ENCODE peak calls at places on chromosomes 1 and 21, in ten cellular contexts. One of them, this sample, is unnamed. For H3K9me3, the result is how much of the 10 kb centered on the place peaks cover.

GRCh38 chr1:181044449-181044966 is 10.7 kb downstream of the MR1 start:
- DNase-seq in keratinocyte: peak
- DNase-seq in fibroblast of lung: no peak
- DNase-seq in SK-N-MC: no peak
- DNase-seq in body of pancreas: peak
- DNase-seq in tibial nerve: no peak
- DNase-seq in Caco-2: peak
- DNase-seq in ascending aorta: no peak
- DNase-seq in CD8-positive, alpha-beta memory T cell: peak
- DNase-seq in cardiac muscle cell: no peak
- DNase-seq in this sample: no peak

GRCh38 chr1:84505167-84506001 is 802 bp upstream of the SPATA1 start:
- DNase-seq in tibial nerve: peak
- DNase-seq in cardiac muscle cell: peak
- DNase-seq in body of pancreas: peak
- DNase-seq in SK-N-MC: no peak
- DNase-seq in CD8-positive, alpha-beta memory T cell: peak
- DNase-seq in fibroblast of lung: peak
- DNase-seq in keratinocyte: no peak
- DNase-seq in ascending aorta: no peak
- DNase-seq in Caco-2: peak
- DNase-seq in this sample: peak

GRCh38 chr21:43812957-43813730 is 23.8 kb downstream of the RRP1 start:
- DNase-seq in cardiac muscle cell: no peak
- DNase-seq in fibroblast of lung: no peak
- DNase-seq in Caco-2: no peak
- DNase-seq in body of pancreas: no peak
- DNase-seq in CD8-positive, alpha-beta memory T cell: no peak
- DNase-seq in keratinocyte: no peak
- DNase-seq in SK-N-MC: no peak
- DNase-seq in ascending aorta: no peak
- DNase-seq in tibial nerve: no peak
- DNase-seq in this sample: no peak

GRCh38 chr1:109208847-109209463 is 4.8 kb upstream of the SARS1 start:
- DNase-seq in Caco-2: no peak
- DNase-seq in keratinocyte: no peak
- DNase-seq in ascending aorta: no peak
- DNase-seq in cardiac muscle cell: no peak
- DNase-seq in fibroblast of lung: peak
- DNase-seq in SK-N-MC: no peak
- DNase-seq in body of pancreas: no peak
- DNase-seq in CD8-positive, alpha-beta memory T cell: no peak
- DNase-seq in tibial nerve: no peak
- DNase-seq in this sample: no peak

GRCh38 chr1:223846668-223847007 is 891 bp upstream of the TP53BP2 start:
- DNase-seq in Caco-2: no peak
- DNase-seq in fibroblast of lung: peak
- DNase-seq in body of pancreas: peak
- DNase-seq in keratinocyte: no peak
- DNase-seq in CD8-positive, alpha-beta memory T cell: no peak
- DNase-seq in tibial nerve: no peak
- DNase-seq in ascending aorta: no peak
- DNase-seq in cardiac muscle cell: no peak
- DNase-seq in SK-N-MC: no peak
- DNase-seq in this sample: no peak

GRCh38 chr1:216224233-216224632 is 199.0 kb downstream of the USH2A start:
- DNase-seq in ascending aorta: no peak
- DNase-seq in tibial nerve: no peak
- DNase-seq in fibroblast of lung: no peak
- DNase-seq in cardiac muscle cell: no peak
- DNase-seq in keratinocyte: no peak
- DNase-seq in CD8-positive, alpha-beta memory T cell: no peak
- DNase-seq in body of pancreas: no peak
- DNase-seq in SK-N-MC: no peak
- DNase-seq in Caco-2: no peak
- DNase-seq in this sample: no peak

GRCh38 chr1:205191127-205191577 is 20.4 kb downstream of the DSTYK start:
- DNase-seq in Caco-2: no peak
- DNase-seq in body of pancreas: peak
- DNase-seq in SK-N-MC: no peak
- DNase-seq in fibroblast of lung: peak
- DNase-seq in tibial nerve: no peak
- DNase-seq in CD8-positive, alpha-beta memory T cell: no peak
- DNase-seq in cardiac muscle cell: peak
- DNase-seq in ascending aorta: no peak
- DNase-seq in keratinocyte: no peak
- DNase-seq in this sample: no peak

GRCh38 chr1:115413621-115414020 is 75.6 kb upstream of the NGF start:
- DNase-seq in Caco-2: no peak
- DNase-seq in ascending aorta: no peak
- DNase-seq in SK-N-MC: no peak
- DNase-seq in keratinocyte: no peak
- DNase-seq in cardiac muscle cell: no peak
- DNase-seq in fibroblast of lung: no peak
- DNase-seq in CD8-positive, alpha-beta memory T cell: no peak
- DNase-seq in body of pancreas: no peak
- DNase-seq in tibial nerve: no peak
- DNase-seq in this sample: no peak

GRCh38 chr1:43292679-43293078 is 7.3 kb upstream of the C1orf210 start:
- DNase-seq in body of pancreas: no peak
- DNase-seq in Caco-2: no peak
- DNase-seq in SK-N-MC: no peak
- DNase-seq in cardiac muscle cell: no peak
- DNase-seq in CD8-positive, alpha-beta memory T cell: no peak
- DNase-seq in fibroblast of lung: no peak
- DNase-seq in keratinocyte: no peak
- DNase-seq in ascending aorta: no peak
- DNase-seq in tibial nerve: no peak
- DNase-seq in this sample: no peak

GRCh38 chr1:6454856-6455751 is 10.9 kb downstream of the TNFRSF25 start:
- DNase-seq in body of pancreas: no peak
- DNase-seq in Caco-2: no peak
- DNase-seq in ascending aorta: no peak
- DNase-seq in cardiac muscle cell: no peak
- DNase-seq in tibial nerve: no peak
- DNase-seq in SK-N-MC: no peak
- DNase-seq in fibroblast of lung: no peak
- DNase-seq in keratinocyte: no peak
- DNase-seq in CD8-positive, alpha-beta memory T cell: peak
- DNase-seq in this sample: peak

GRCh38 chr1:230352537-230352936 is 73.6 kb downstream of the PGBD5 start:
- DNase-seq in ascending aorta: no peak
- DNase-seq in cardiac muscle cell: no peak
- DNase-seq in Caco-2: no peak
- DNase-seq in fibroblast of lung: no peak
- DNase-seq in CD8-positive, alpha-beta memory T cell: no peak
- DNase-seq in body of pancreas: no peak
- DNase-seq in keratinocyte: no peak
- DNase-seq in tibial nerve: no peak
- DNase-seq in SK-N-MC: no peak
- DNase-seq in this sample: no peak

DNA sequence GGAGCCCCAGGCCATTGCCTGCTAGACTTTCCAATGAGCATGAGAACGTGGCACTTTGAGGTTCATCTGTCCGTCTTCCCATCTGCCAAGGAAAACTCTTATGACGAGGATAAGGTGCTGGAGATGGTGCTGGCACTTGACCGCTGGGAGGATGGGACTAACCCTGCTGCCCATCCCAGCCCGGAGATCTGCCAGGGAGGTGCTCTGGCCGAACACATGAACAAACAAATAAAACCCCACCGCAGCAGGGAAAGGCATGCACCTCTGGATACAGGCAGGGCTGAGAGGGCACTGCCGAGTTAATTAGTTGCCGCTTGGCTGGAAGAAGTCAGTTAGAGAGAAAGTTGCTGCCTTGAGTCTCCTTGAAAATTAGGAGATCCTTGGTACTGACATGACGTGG is 308.4 kb downstream of the AJAP1 start:
- DNase-seq in SK-N-MC: no peak
- DNase-seq in keratinocyte: no peak
- DNase-seq in CD8-positive, alpha-beta memory T cell: no peak
- DNase-seq in tibial nerve: no peak
- DNase-seq in cardiac muscle cell: no peak
- DNase-seq in fibroblast of lung: no peak
- DNase-seq in body of pancreas: no peak
- DNase-seq in Caco-2: no peak
- DNase-seq in ascending aorta: peak
- DNase-seq in this sample: no peak
- H3K9me3 ChIP-seq in SK-N-MC: under half
- H3K9me3 ChIP-seq in keratinocyte: under half
- H3K9me3 ChIP-seq in CD8-positive, alpha-beta memory T cell: under half
- H3K9me3 ChIP-seq in tibial nerve: under half
- H3K9me3 ChIP-seq in cardiac muscle cell: under half
- H3K9me3 ChIP-seq in fibroblast of lung: under half
- H3K9me3 ChIP-seq in body of pancreas: under half
- H3K9me3 ChIP-seq in Caco-2: under half
- H3K9me3 ChIP-seq in ascending aorta: under half
- H3K9me3 ChIP-seq in this sample: under half

DNA sequence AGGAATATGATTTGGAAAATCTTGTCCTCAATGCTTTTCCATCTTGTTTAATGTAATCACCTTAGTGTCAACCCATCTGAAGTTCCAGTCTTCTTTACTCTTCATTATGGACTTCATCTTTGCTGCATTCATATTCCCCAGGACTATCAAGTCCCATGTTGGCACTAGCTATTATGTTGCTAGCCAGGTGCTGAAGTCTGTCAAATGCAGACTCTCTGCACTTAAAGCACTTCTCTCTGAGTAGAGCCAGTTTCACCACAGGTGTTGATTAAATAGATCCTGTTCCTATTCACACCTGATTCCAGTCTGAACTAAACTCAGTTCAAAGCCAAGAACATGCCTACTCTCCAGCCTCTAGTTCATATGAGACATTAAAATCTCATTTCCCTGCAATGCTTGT is 75.0 kb upstream of the PKN2 start:
- DNase-seq in ascending aorta: no peak
- DNase-seq in SK-N-MC: no peak
- DNase-seq in cardiac muscle cell: peak
- DNase-seq in keratinocyte: no peak
- DNase-seq in tibial nerve: no peak
- DNase-seq in Caco-2: no peak
- DNase-seq in CD8-positive, alpha-beta memory T cell: no peak
- DNase-seq in fibroblast of lung: no peak
- DNase-seq in body of pancreas: no peak
- DNase-seq in this sample: no peak
- H3K9me3 ChIP-seq in ascending aorta: under half
- H3K9me3 ChIP-seq in SK-N-MC: under half
- H3K9me3 ChIP-seq in cardiac muscle cell: under half
- H3K9me3 ChIP-seq in keratinocyte: under half
- H3K9me3 ChIP-seq in tibial nerve: under half
- H3K9me3 ChIP-seq in Caco-2: under half
- H3K9me3 ChIP-seq in CD8-positive, alpha-beta memory T cell: under half
- H3K9me3 ChIP-seq in fibroblast of lung: under half
- H3K9me3 ChIP-seq in body of pancreas: under half
- H3K9me3 ChIP-seq in this sample: under half

GRCh38 chr1:152110365-152110859 is 4.8 kb downstream of the TCHH start:
- DNase-seq in SK-N-MC: no peak
- DNase-seq in body of pancreas: peak
- DNase-seq in keratinocyte: no peak
- DNase-seq in fibroblast of lung: peak
- DNase-seq in ascending aorta: no peak
- DNase-seq in tibial nerve: no peak
- DNase-seq in Caco-2: peak
- DNase-seq in cardiac muscle cell: no peak
- DNase-seq in CD8-positive, alpha-beta memory T cell: no peak
- DNase-seq in this sample: no peak

GRCh38 chr1:152107984-152108898 is 7.0 kb downstream of the TCHH start:
- DNase-seq in body of pancreas: peak
- DNase-seq in tibial nerve: no peak
- DNase-seq in cardiac muscle cell: no peak
- DNase-seq in SK-N-MC: no peak
- DNase-seq in fibroblast of lung: peak
- DNase-seq in keratinocyte: no peak
- DNase-seq in Caco-2: peak
- DNase-seq in CD8-positive, alpha-beta memory T cell: no peak
- DNase-seq in ascending aorta: no peak
- DNase-seq in this sample: no peak

GRCh38 chr1:152109998-152110294 is 5.3 kb downstream of the TCHH start:
- DNase-seq in ascending aorta: no peak
- DNase-seq in tibial nerve: no peak
- DNase-seq in cardiac muscle cell: no peak
- DNase-seq in keratinocyte: no peak
- DNase-seq in Caco-2: no peak
- DNase-seq in SK-N-MC: no peak
- DNase-seq in body of pancreas: no peak
- DNase-seq in CD8-positive, alpha-beta memory T cell: no peak
- DNase-seq in fibroblast of lung: peak
- DNase-seq in this sample: no peak

GRCh38 chr1:152108899-152109222 is 6.4 kb downstream of the TCHH start:
- DNase-seq in fibroblast of lung: no peak
- DNase-seq in body of pancreas: no peak
- DNase-seq in keratinocyte: no peak
- DNase-seq in ascending aorta: no peak
- DNase-seq in cardiac muscle cell: no peak
- DNase-seq in CD8-positive, alpha-beta memory T cell: no peak
- DNase-seq in Caco-2: no peak
- DNase-seq in SK-N-MC: no peak
- DNase-seq in tibial nerve: no peak
- DNase-seq in this sample: no peak

DNA sequence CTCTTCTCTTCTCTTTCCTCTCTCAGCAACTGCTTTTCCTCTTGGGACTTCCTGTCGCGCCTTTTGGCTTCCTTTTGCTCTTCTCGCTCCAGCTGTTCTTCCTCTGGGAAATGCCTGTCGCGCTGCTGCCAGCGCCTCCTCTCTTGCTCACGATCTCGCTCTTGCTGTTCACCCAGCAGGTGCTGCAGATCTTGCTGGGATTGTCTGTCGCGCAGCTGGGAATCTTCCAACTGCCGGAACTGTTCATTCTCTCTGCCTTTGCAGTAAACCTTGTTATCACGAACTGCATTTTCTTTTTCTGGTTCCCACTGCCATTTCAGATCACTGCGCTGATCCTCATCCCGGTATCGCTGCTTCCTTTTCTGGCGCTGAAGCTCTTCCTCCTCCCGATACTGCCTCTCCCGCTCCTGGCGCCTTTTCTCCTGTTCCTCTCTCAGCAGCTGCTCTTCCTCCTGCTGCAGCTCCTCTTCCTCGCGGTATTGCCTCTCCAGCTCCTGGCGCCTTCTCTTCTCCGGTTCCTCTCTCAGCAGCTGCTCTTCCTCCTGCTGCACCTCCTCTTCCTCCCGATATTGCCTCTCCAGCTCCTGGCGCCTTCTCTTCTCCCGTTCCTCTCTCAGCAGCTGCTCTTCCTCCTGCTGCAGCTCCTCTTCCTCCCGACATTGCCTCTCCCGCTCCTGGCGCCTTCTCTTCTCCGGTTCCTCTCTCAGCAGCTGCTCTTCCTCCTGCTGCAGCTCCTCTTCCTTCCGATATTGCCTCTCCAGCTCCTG is 5.8 kb downstream of the TCHH start:
- DNase-seq in keratinocyte: no peak
- DNase-seq in Caco-2: peak
- DNase-seq in ascending aorta: no peak
- DNase-seq in SK-N-MC: no peak
- DNase-seq in tibial nerve: no peak
- DNase-seq in CD8-positive, alpha-beta memory T cell: no peak
- DNase-seq in fibroblast of lung: peak
- DNase-seq in body of pancreas: no peak
- DNase-seq in cardiac muscle cell: no peak
- DNase-seq in this sample: no peak
- H3K9me3 ChIP-seq in keratinocyte: under half
- H3K9me3 ChIP-seq in Caco-2: under half
- H3K9me3 ChIP-seq in ascending aorta: under half
- H3K9me3 ChIP-seq in SK-N-MC: under half
- H3K9me3 ChIP-seq in tibial nerve: under half
- H3K9me3 ChIP-seq in CD8-positive, alpha-beta memory T cell: under half
- H3K9me3 ChIP-seq in fibroblast of lung: under half
- H3K9me3 ChIP-seq in body of pancreas: under half
- H3K9me3 ChIP-seq in cardiac muscle cell: under half
- H3K9me3 ChIP-seq in this sample: under half

GRCh38 chr1:113490384-113490783 is 100.1 kb downstream of the MAGI3 start:
- DNase-seq in body of pancreas: no peak
- DNase-seq in fibroblast of lung: no peak
- DNase-seq in SK-N-MC: no peak
- DNase-seq in tibial nerve: no peak
- DNase-seq in Caco-2: no peak
- DNase-seq in cardiac muscle cell: no peak
- DNase-seq in ascending aorta: no peak
- DNase-seq in keratinocyte: no peak
- DNase-seq in CD8-positive, alpha-beta memory T cell: no peak
- DNase-seq in this sample: no peak
- H3K9me3 ChIP-seq in body of pancreas: under half
- H3K9me3 ChIP-seq in fibroblast of lung: under half
- H3K9me3 ChIP-seq in SK-N-MC: under half
- H3K9me3 ChIP-seq in tibial nerve: under half
- H3K9me3 ChIP-seq in Caco-2: under half
- H3K9me3 ChIP-seq in cardiac muscle cell: under half
- H3K9me3 ChIP-seq in ascending aorta: under half
- H3K9me3 ChIP-seq in keratinocyte: under half
- H3K9me3 ChIP-seq in CD8-positive, alpha-beta memory T cell: under half
- H3K9me3 ChIP-seq in this sample: under half